ENCODE peak calls at places on chromosomes 12 and 14, in four cellular contexts. One of them, this sample, is unnamed. For H4K20me1, the result is how much of the 10 kb centered on the place peaks cover.

GRCh38 chr14:103360548-103360947 is 24.7 kb upstream of the MARK3 start:
- DNase-seq in H1: no peak
- DNase-seq in K562: peak
- DNase-seq in HepG2: no peak
- DNase-seq in this sample: no peak

GRCh38 chr14:44782775-44783238 is 178.9 kb downstream of the KLHL28 start:
- DNase-seq in K562: no peak
- DNase-seq in HepG2: no peak
- DNase-seq in H1: no peak
- DNase-seq in this sample: no peak

GRCh38 chr12:52826611-52827498 is 7.3 kb downstream of the KRT79 start:
- DNase-seq in K562: no peak
- DNase-seq in HepG2: peak
- DNase-seq in H1: no peak
- DNase-seq in this sample: no peak

GRCh38 chr12:107759410-107759809 is 1.5 kb downstream of the PRDM4 start:
- DNase-seq in H1: no peak
- DNase-seq in HepG2: peak
- DNase-seq in K562: peak
- DNase-seq in this sample: peak

GRCh38 chr14:71942904-71943694 is 10.9 kb downstream of the RGS6 start:
- DNase-seq in K562: no peak
- DNase-seq in H1: no peak
- DNase-seq in HepG2: no peak
- DNase-seq in this sample: no peak

GRCh38 chr12:96698521-96698920 is 208.5 kb upstream of the NEDD1 start:
- DNase-seq in K562: no peak
- DNase-seq in H1: no peak
- DNase-seq in HepG2: peak
- DNase-seq in this sample: no peak

GRCh38 chr12:92186038-92186470 is 40.4 kb upstream of the BTG1 start:
- DNase-seq in K562: no peak
- DNase-seq in H1: no peak
- DNase-seq in HepG2: no peak
- DNase-seq in this sample: no peak

GRCh38 chr12:89250213-89250612 is 102.1 kb downstream of the DUSP6 start:
- DNase-seq in H1: no peak
- DNase-seq in HepG2: no peak
- DNase-seq in K562: no peak
- DNase-seq in this sample: no peak

GRCh38 chr14:65949711-65950516 is 536.3 kb upstream of the CCDC196 start:
- DNase-seq in HepG2: peak
- DNase-seq in K562: peak
- DNase-seq in H1: no peak
- DNase-seq in this sample: peak

GRCh38 chr12:121128908-121129704 is 3.6 kb upstream of the P2RX7 start:
- DNase-seq in HepG2: peak
- DNase-seq in K562: peak
- DNase-seq in H1: peak
- DNase-seq in this sample: no peak

GRCh38 chr14:63677891-63678379 is 36.3 kb upstream of the WDR89 start:
- DNase-seq in HepG2: no peak
- DNase-seq in H1: no peak
- DNase-seq in K562: no peak
- DNase-seq in this sample: no peak

GRCh38 chr12:96219700-96220206 is 25.6 kb downstream of the ELK3 start:
- DNase-seq in H1: no peak
- DNase-seq in HepG2: peak
- DNase-seq in K562: no peak
- DNase-seq in this sample: peak

GRCh38 chr14:94322648-94323570 is at the start of gene SERPINA6:
- DNase-seq in K562: no peak
- DNase-seq in HepG2: peak
- DNase-seq in H1: no peak
- DNase-seq in this sample: no peak

GRCh38 chr12:117361312-117361670 is at the start of gene NOS1:
- DNase-seq in K562: no peak
- DNase-seq in H1: peak
- DNase-seq in HepG2: no peak
- DNase-seq in this sample: no peak

GRCh38 chr14:76584271-76584702 is 177.0 kb upstream of the VASH1 start:
- DNase-seq in K562: no peak
- DNase-seq in HepG2: no peak
- DNase-seq in H1: no peak
- DNase-seq in this sample: no peak

GRCh38 chr14:64117671-64118402 is 176.3 kb downstream of the ESR2 start:
- DNase-seq in H1: no peak
- DNase-seq in HepG2: no peak
- DNase-seq in K562: no peak
- DNase-seq in this sample: no peak

GRCh38 chr12:98355322-98355721 is 160.1 kb upstream of the TMPO start:
- DNase-seq in H1: no peak
- DNase-seq in HepG2: no peak
- DNase-seq in K562: no peak
- DNase-seq in this sample: no peak

GRCh38 chr14:78010688-78011087 is 159.5 kb upstream of the NRXN3 start:
- DNase-seq in HepG2: no peak
- DNase-seq in K562: no peak
- DNase-seq in H1: no peak
- DNase-seq in this sample: no peak

GRCh38 chr14:102095871-102096568 is 9.2 kb upstream of the HSP90AA1 start:
- DNase-seq in K562: peak
- DNase-seq in H1: peak
- DNase-seq in HepG2: no peak
- DNase-seq in this sample: no peak

GRCh38 chr14:41047763-41048162 is 558.9 kb upstream of the LRFN5 start:
- DNase-seq in K562: no peak
- DNase-seq in H1: no peak
- DNase-seq in HepG2: no peak
- DNase-seq in this sample: no peak

GRCh38 chr12:2692156-2692555 is 102.6 kb upstream of the FKBP4 start:
- DNase-seq in H1: no peak
- DNase-seq in K562: no peak
- DNase-seq in HepG2: no peak
- DNase-seq in this sample: no peak

GRCh38 chr12:26853303-26854027 is 20.5 kb upstream of the ITPR2 start:
- DNase-seq in H1: peak
- DNase-seq in HepG2: peak
- DNase-seq in K562: peak
- DNase-seq in this sample: no peak

GRCh38 chr12:30694971-30695326 is 720 bp downstream of the IPO8 start:
- DNase-seq in H1: peak
- DNase-seq in HepG2: peak
- DNase-seq in K562: peak
- DNase-seq in this sample: peak

GRCh38 chr12:123306200-123306599 is 34.5 kb upstream of the CDK2AP1 start:
- DNase-seq in HepG2: no peak
- DNase-seq in K562: no peak
- DNase-seq in H1: no peak
- DNase-seq in this sample: no peak

GRCh38 chr14:74952195-74952665 is 3.2 kb downstream of the PGF start:
- DNase-seq in HepG2: no peak
- DNase-seq in K562: no peak
- DNase-seq in H1: no peak
- DNase-seq in this sample: no peak

GRCh38 chr12:93609281-93610192 is 37.1 kb downstream of the SOCS2 start:
- DNase-seq in K562: no peak
- DNase-seq in H1: no peak
- DNase-seq in HepG2: no peak
- DNase-seq in this sample: no peak

DNA sequence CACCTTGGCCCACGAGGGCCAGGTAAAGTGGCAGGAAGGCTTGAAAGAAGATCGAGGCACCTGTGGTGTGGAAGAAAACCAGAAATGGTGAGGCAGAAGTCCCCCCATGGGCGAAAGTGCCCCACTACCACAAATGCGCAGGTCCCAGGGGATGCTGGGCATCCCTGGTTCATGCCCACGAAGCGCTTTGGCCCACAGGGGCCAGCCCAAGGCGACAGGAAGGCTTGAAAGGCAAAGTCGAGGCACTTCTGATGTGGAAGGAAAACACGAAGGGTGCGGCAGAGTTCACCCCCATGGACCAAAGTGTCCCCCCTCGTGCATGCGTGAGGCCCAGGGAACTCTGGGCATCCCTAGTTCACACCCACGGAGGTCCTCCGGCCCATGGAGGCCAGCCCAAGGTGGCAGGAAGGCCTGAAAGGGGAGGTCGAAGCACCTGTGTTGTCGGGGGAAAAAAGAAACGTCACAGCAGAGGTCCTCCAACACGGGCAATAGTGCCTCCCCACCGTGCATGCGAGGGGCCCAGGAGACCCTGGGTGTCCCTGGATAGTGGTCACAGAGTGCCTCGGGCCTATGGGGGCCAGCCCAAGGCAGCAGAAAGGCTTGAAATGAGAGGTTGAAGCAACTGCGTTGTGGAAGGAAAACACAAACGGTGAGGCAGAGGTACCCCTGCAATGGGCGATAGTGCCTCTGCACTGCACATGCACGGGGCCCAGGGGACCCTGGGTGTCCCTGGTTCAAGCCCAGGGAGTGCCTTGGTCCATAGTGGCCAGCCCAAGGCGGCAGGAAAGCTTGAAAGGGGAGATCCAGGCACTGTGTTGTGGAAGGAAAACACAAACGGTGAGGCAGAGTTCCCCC is 373.9 kb downstream of the ALG10 start:
- DNase-seq in H1: peak
- DNase-seq in HepG2: no peak
- DNase-seq in K562: peak
- DNase-seq in this sample: no peak
- TF ChIP-seq MAX in H1: no peak
- TF ChIP-seq MAX in HepG2: no peak
- TF ChIP-seq MAX in K562: no peak
- TF ChIP-seq MAX in this sample: no peak

DNA sequence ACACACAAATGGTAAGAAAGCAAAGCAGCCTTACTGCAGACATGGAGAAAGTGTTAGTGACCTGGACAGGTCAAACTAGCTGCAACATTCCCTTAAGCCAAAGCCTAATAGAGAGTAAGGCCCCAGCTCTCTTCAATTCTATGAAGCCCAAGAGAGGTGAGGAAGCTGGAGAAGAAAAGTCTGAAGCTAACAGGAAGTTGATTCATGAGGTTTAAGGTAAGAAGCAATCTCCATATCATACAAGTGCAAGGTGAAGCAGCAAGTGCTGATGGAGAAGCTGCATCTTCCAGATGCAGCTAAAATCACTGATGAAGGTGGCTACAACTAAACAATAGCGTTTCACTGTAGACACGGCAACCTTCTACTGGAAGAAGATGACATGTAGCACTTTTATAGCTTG is 53.5 kb downstream of the PPP1R12A start:
- DNase-seq in H1: no peak
- DNase-seq in HepG2: no peak
- DNase-seq in K562: no peak
- DNase-seq in this sample: no peak
- H4K20me1 ChIP-seq in H1: under half
- H4K20me1 ChIP-seq in HepG2: under half
- H4K20me1 ChIP-seq in K562: under half
- H4K20me1 ChIP-seq in this sample: under half

GRCh38 chr12:104423809-104424208 is 32.9 kb upstream of the CHST11 start:
- DNase-seq in K562: no peak
- DNase-seq in HepG2: peak
- DNase-seq in H1: no peak
- DNase-seq in this sample: no peak

GRCh38 chr12:104421343-104421742 is 35.4 kb upstream of the CHST11 start:
- DNase-seq in H1: no peak
- DNase-seq in K562: no peak
- DNase-seq in HepG2: no peak
- DNase-seq in this sample: no peak

GRCh38 chr12:104424955-104425354 is 31.8 kb upstream of the CHST11 start:
- DNase-seq in HepG2: no peak
- DNase-seq in H1: no peak
- DNase-seq in K562: no peak
- DNase-seq in this sample: no peak

GRCh38 chr12:104422441-104422840 is 34.3 kb upstream of the CHST11 start:
- DNase-seq in H1: no peak
- DNase-seq in HepG2: no peak
- DNase-seq in K562: no peak
- DNase-seq in this sample: no peak

GRCh38 chr12:104423273-104423672 is 33.5 kb upstream of the CHST11 start:
- DNase-seq in HepG2: no peak
- DNase-seq in H1: no peak
- DNase-seq in K562: no peak
- DNase-seq in this sample: peak
- TF ChIP-seq FOSL1 in HepG2: no peak
- TF ChIP-seq FOSL1 in H1: no peak
- TF ChIP-seq FOSL1 in K562: no peak
- TF ChIP-seq FOSL1 in this sample: peak

GRCh38 chr14:31592122-31592521 is 30.9 kb downstream of the NUBPL start:
- DNase-seq in K562: no peak
- DNase-seq in HepG2: no peak
- DNase-seq in H1: no peak
- DNase-seq in this sample: no peak

GRCh38 chr14:31592619-31593018 is 31.4 kb downstream of the NUBPL start:
- DNase-seq in K562: no peak
- DNase-seq in HepG2: no peak
- DNase-seq in H1: no peak
- DNase-seq in this sample: no peak

GRCh38 chr14:31596691-31597090 is 35.5 kb downstream of the NUBPL start:
- DNase-seq in K562: no peak
- DNase-seq in H1: no peak
- DNase-seq in HepG2: no peak
- DNase-seq in this sample: no peak
- TF ChIP-seq MAX in K562: no peak
- TF ChIP-seq MAX in H1: no peak
- TF ChIP-seq MAX in HepG2: no peak
- TF ChIP-seq MAX in this sample: no peak

DNA sequence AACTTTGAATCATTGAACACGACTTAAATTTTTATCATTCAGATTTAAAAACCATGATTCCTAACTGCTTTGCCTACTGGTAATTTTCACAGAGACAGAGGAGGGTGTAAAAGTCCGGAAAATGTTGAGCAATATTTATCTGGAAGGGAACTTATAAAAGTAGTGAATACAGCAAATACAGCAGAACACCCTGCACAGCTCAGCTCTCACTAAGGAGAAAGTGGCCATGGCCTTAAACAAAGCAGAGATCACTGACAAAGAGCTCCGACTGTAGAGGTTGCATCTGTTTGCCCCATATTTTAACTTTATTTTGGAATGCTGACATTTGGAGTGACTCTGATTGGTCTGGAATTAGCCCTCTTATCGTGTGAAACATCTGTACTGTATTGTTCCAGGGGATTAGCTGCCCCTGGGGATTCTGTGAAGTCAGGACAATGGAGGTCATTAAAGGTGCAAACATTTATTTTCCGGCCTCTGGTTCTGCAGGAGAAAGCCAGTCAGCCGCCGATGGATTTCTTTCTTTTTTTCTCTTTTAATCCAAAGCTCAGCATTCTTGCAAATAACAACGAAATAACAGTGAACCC is 1275.6 kb upstream of the FLRT2 start:
- DNase-seq in H1: no peak
- DNase-seq in HepG2: no peak
- DNase-seq in K562: no peak
- DNase-seq in this sample: no peak
- H4K20me1 ChIP-seq in H1: under half
- H4K20me1 ChIP-seq in HepG2: under half
- H4K20me1 ChIP-seq in K562: under half
- H4K20me1 ChIP-seq in this sample: under half

This sample was measured in HCT116.